ENCODE peak calls at places on chromosomes 6 and 20, in nine cellular contexts. W is GM23338, D is colonic mucosa, L is HFF-Myc, T is GM12865, F is mesothelial cell of epicardium, P is lower lobe of right lung, N is left ventricle myocardium inferior, J is Calu3. R is an unnamed sample.

GRCh38 chr6:123965894-123966293 is 162.2 kb downstream of the NKAIN2 start:
- DNase-seq in W (peak), D (no peak), L (no peak), T (no peak), F (no peak), P (no peak), N (no peak), J (peak), R (peak)

GRCh38 chr6:6730831-6731230 is 142.3 kb downstream of the LY86 start:
- DNase-seq in W (no peak), D (no peak), L (peak), T (no peak), F (no peak), P (no peak), N (no peak), J (no peak), R (peak)

GRCh38 chr6:44256291-44257006 is 879 bp downstream of the SLC35B2 start:
- DNase-seq in W (peak), D (peak), L (no peak), T (no peak), F (peak), P (no peak), N (no peak), J (peak), R (no peak)

GRCh38 chr6:127841811-127842210 is 59.0 kb downstream of the THEMIS start:
- DNase-seq in W (no peak), D (no peak), L (no peak), T (no peak), F (no peak), P (no peak), N (no peak), J (no peak), R (no peak)

GRCh38 chr6:114467931-114468330 is 125.1 kb upstream of the HS3ST5 start:
- DNase-seq in W (no peak), D (no peak), L (no peak), T (no peak), F (no peak), P (no peak), N (no peak), J (no peak), R (no peak)

GRCh38 chr6:112202639-112203341 is 51.6 kb downstream of the LAMA4 start:
- DNase-seq in W (no peak), D (no peak), L (no peak), T (peak), F (no peak), P (no peak), N (no peak), J (no peak), R (peak)

GRCh38 chr6:4401408-4402367 is 266.3 kb upstream of the ECI2 start:
- DNase-seq in W (no peak), D (no peak), L (no peak), T (no peak), F (no peak), P (no peak), N (peak), J (no peak), R (peak)

GRCh38 chr6:110828396-110828795 is 13.1 kb upstream of the CDK19 start:
- DNase-seq in W (no peak), D (no peak), L (no peak), T (no peak), F (no peak), P (no peak), N (no peak), J (no peak), R (no peak)

GRCh38 chr6:131998255-131998982 is 47.2 kb upstream of the CCN2 start:
- DNase-seq in W (no peak), D (no peak), L (no peak), T (no peak), F (no peak), P (no peak), N (no peak), J (no peak), R (no peak)

GRCh38 chr6:13413466-13413862 is 73.9 kb downstream of the GFOD1 start:
- DNase-seq in W (no peak), D (no peak), L (no peak), T (no peak), F (no peak), P (no peak), N (no peak), J (no peak), R (no peak)

GRCh38 chr20:47466193-47466592 is 35.5 kb upstream of the NCOA3 start:
- DNase-seq in W (no peak), D (no peak), L (no peak), T (no peak), F (no peak), P (no peak), N (no peak), J (no peak), R (no peak)

GRCh38 chr6:137542713-137543112 is 48.5 kb upstream of the OLIG3 start:
- DNase-seq in W (no peak), D (no peak), L (no peak), T (peak), F (no peak), P (no peak), N (no peak), J (no peak), R (no peak)

GRCh38 chr20:13800728-13801134 is 15.9 kb downstream of the NDUFAF5 start:
- DNase-seq in W (no peak), D (peak), L (peak), T (no peak), F (peak), P (peak), N (peak), J (no peak), R (peak)

GRCh38 chr6:38753707-38754106 is 38.6 kb downstream of the DNAH8 start:
- DNase-seq in W (no peak), D (no peak), L (no peak), T (no peak), F (no peak), P (no peak), N (no peak), J (no peak), R (no peak)

GRCh38 chr6:142846883-142847287 is 98.1 kb downstream of the HIVEP2 start:
- DNase-seq in W (no peak), D (no peak), L (peak), T (peak), F (no peak), P (no peak), N (no peak), J (no peak), R (peak)

GRCh38 chr20:8454137-8454712 is 322.2 kb downstream of the PLCB1 start:
- DNase-seq in W (peak), D (no peak), L (peak), T (peak), F (no peak), P (no peak), N (no peak), J (no peak), R (peak)

GRCh38 chr6:14026831-14027539 is 90.6 kb upstream of the CD83 start:
- DNase-seq in W (no peak), D (no peak), L (no peak), T (no peak), F (no peak), P (no peak), N (no peak), J (no peak), R (peak)

GRCh38 chr6:80094017-80094416 is 12.5 kb upstream of the BCKDHB start:
- DNase-seq in W (peak), D (no peak), L (no peak), T (peak), F (no peak), P (no peak), N (no peak), J (peak), R (peak)

GRCh38 chr20:2696646-2697045 is 4.1 kb downstream of the EBF4 start:
- DNase-seq in W (no peak), D (no peak), L (no peak), T (no peak), F (no peak), P (no peak), N (no peak), J (no peak), R (no peak)

GRCh38 chr20:20606046-20606445 is 106.4 kb downstream of the RALGAPA2 start:
- DNase-seq in W (no peak), D (no peak), L (no peak), T (no peak), F (no peak), P (no peak), N (no peak), J (no peak), R (peak)

GRCh38 chr20:46202758-46203509 is 84.8 kb downstream of the CD40 start:
- DNase-seq in W (no peak), D (peak), L (no peak), T (no peak), F (no peak), P (no peak), N (peak), J (no peak), R (no peak)

GRCh38 chr6:73696990-73697651 is 1.1 kb downstream of the CD109 start:
- DNase-seq in W (peak), D (no peak), L (no peak), T (no peak), F (no peak), P (no peak), N (no peak), J (no peak), R (peak)

GRCh38 chr20:17849901-17850673 is 118.5 kb downstream of the SNX5 start:
- DNase-seq in W (no peak), D (no peak), L (peak), T (no peak), F (no peak), P (peak), N (peak), J (peak), R (peak)

GRCh38 chr20:46174469-46175126 is 56.5 kb downstream of the CD40 start:
- DNase-seq in W (peak), D (peak), L (no peak), T (peak), F (peak), P (peak), N (peak), J (peak), R (peak)

GRCh38 chr20:3751664-3752385 is 15.7 kb downstream of the ADISSP start:
- DNase-seq in W (peak), D (peak), L (no peak), T (peak), F (no peak), P (peak), N (peak), J (peak), R (no peak)

GRCh38 chr20:58174708-58175287 is 53.7 kb downstream of the ANKRD60 start:
- DNase-seq in W (no peak), D (peak), L (no peak), T (no peak), F (no peak), P (peak), N (peak), J (no peak), R (no peak)

GRCh38 chr6:124924333-124924759 is 37.9 kb upstream of the RNF217 start:
- DNase-seq in W (no peak), D (no peak), L (no peak), T (no peak), F (no peak), P (no peak), N (no peak), J (no peak), R (no peak)

DNA sequence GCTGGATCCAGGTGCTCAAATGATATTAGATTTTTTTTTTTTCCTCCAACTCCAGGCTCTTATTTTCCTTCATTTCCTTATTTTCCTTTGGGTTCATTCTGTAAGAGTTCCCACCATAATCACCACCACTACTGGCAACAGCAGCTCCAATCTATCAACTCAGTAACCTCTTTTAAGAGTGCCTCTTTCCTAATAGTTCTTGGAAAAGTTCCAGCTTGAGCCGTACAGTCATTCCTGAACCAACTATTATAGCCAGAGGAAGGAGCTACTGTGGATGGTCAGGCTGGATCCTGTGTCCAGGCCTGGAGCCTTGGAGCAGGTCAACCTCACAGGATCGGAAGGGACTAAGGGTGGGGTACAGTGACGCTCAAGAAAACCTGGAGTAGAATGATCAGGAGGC is 4.2 kb upstream of the ANGPT4 start:
- DNase-seq in W (no peak), D (no peak), L (no peak), T (no peak), F (no peak), P (no peak), N (no peak), J (no peak), R (no peak)
- TF ChIP-seq CTCF in W (no peak), D (no peak), L (no peak), T (no peak), F (no peak), P (no peak), N (no peak), J (no peak), R (no peak)

DNA sequence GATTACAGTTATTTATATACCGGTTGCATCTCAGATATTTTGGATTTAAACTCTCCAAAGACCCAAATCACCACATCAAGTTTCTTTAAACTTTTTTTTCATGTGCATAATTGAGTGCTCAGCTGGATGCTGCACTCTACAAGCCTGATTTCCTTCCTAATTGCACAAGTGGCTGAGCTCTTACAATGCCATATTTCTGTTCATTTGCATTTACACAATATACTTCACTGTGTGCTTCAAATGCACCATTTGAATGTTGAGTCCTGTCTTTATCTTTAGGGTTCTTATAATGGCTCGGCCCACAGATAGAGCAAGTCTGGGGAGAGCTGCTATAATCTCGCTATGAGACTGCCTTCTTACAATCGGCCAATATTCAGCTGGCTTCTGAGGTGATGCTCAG is 200.5 kb upstream of the MAP3K7 start:
- DNase-seq in W (no peak), D (no peak), L (no peak), T (no peak), F (no peak), P (no peak), N (no peak), J (no peak), R (no peak)
- TF ChIP-seq CTCF in W (no peak), D (no peak), L (no peak), T (no peak), F (no peak), P (no peak), N (no peak), J (no peak), R (no peak)

DNA sequence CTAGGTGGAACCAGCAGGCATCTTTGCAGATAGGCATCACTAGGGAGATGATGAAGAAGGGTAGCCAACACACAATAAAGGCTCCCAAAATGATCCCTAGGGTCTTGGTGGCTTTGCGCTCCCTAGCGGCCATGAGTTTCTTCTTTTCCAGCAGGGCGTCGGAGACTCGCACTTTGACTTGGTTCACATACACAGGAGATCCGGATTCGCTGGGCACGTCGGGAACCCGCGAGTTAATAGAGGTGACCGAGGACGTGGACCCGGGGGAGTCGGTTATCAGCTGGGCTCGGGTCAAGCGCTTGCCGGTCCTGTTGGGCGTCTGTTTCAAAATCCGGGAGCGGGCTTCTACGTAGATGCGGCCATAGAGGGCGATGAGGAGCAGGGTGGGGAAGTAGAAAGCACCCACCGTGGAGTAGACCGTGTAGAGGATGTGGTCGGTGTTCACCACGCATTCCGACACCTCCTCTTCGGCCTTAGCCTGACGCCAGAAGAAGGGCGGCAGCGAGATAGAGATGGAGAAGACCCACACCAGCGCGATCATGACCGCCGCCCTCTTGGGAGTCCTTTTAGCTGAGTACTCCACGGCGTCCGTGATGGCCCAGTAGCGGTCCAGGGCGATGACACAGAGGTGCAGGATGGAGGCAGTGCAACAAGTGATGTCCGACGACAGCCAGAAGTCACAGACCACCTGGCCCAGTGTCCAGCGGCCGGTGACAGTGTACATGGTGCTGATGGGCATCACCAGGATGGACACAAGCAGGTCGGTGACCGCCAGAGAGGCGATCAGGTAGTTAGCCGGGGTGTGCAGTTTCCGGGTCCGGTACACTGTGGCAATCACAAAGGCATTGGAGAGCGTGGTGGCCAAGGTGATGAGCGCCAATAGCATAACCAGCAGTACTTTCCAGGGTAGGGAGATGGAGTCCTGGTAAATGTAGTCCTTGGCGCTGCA is 658 bp downstream of the HTR1B start:
- DNase-seq in W (peak), D (peak), L (no peak), T (peak), F (no peak), P (peak), N (no peak), J (no peak), R (peak)
- TF ChIP-seq CTCF in W (peak), D (no peak), L (peak), T (no peak), F (no peak), P (no peak), N (peak), J (no peak), R (peak)

GRCh38 chr20:6160736-6161135 is 37.9 kb upstream of the FERMT1 start:
- DNase-seq in W (no peak), D (no peak), L (no peak), T (no peak), F (no peak), P (no peak), N (no peak), J (no peak), R (no peak)

GRCh38 chr20:6162239-6162638 is 39.4 kb upstream of the FERMT1 start:
- DNase-seq in W (no peak), D (no peak), L (no peak), T (no peak), F (no peak), P (no peak), N (peak), J (no peak), R (no peak)

GRCh38 chr20:6152777-6153176 is 29.9 kb upstream of the FERMT1 start:
- DNase-seq in W (no peak), D (no peak), L (no peak), T (no peak), F (no peak), P (no peak), N (no peak), J (no peak), R (no peak)

GRCh38 chr20:6157345-6157744 is 34.5 kb upstream of the FERMT1 start:
- DNase-seq in W (peak), D (no peak), L (no peak), T (peak), F (no peak), P (no peak), N (no peak), J (no peak), R (no peak)
- TF ChIP-seq CTCF in W (peak), D (no peak), L (peak), T (peak), F (no peak), P (no peak), N (no peak), J (no peak), R (no peak)

GRCh38 chr6:15389759-15390723 is 144.2 kb downstream of the JARID2 start:
- DNase-seq in W (peak), D (no peak), L (no peak), T (peak), F (peak), P (no peak), N (no peak), J (peak), R (peak)
- TF ChIP-seq CTCF in W (peak), D (peak), L (peak), T (peak), F (peak), P (peak), N (peak), J (peak), R (peak)

GRCh38 chr6:42848700-42849099 is 30.7 kb upstream of the RPL7L1 start:
- DNase-seq in W (no peak), D (no peak), L (no peak), T (no peak), F (no peak), P (no peak), N (no peak), J (no peak), R (no peak)

GRCh38 chr6:42841844-42842584 is 37.4 kb upstream of the RPL7L1 start:
- DNase-seq in W (no peak), D (no peak), L (no peak), T (no peak), F (no peak), P (no peak), N (no peak), J (no peak), R (no peak)

GRCh38 chr6:42846505-42846904 is 32.9 kb upstream of the RPL7L1 start:
- DNase-seq in W (no peak), D (no peak), L (no peak), T (no peak), F (no peak), P (no peak), N (no peak), J (no peak), R (no peak)

DNA sequence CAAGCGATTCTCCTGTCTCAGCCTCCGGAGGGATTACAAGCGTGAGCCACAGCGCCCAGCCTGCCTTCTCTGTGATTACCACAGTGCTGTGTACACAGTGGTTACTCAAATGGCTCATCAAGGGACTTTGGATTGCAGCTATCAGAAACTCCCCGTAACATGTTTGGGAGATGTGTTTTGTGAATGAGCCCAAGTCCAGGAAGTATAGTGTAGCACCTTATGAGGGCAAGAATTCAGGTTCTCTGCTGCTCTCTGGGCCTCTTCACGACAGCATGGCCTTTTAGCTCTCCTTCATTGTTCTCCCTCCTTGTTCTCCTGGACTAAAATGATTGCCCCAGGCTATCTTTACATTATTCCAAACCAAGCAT is 34.1 kb upstream of the RPL7L1 start:
- DNase-seq in W (no peak), D (peak), L (no peak), T (no peak), F (no peak), P (no peak), N (no peak), J (no peak), R (no peak)
- TF ChIP-seq CTCF in W (no peak), D (no peak), L (no peak), T (no peak), F (no peak), P (no peak), N (no peak), J (no peak), R (no peak)

GRCh38 chr20:1299522-1299921 is 29.4 kb downstream of the SDCBP2 start:
- DNase-seq in W (peak), D (peak), L (no peak), T (no peak), F (no peak), P (no peak), N (no peak), J (peak), R (no peak)
- TF ChIP-seq CTCF in W (peak), D (peak), L (peak), T (peak), F (no peak), P (peak), N (no peak), J (no peak), R (peak)

DNA sequence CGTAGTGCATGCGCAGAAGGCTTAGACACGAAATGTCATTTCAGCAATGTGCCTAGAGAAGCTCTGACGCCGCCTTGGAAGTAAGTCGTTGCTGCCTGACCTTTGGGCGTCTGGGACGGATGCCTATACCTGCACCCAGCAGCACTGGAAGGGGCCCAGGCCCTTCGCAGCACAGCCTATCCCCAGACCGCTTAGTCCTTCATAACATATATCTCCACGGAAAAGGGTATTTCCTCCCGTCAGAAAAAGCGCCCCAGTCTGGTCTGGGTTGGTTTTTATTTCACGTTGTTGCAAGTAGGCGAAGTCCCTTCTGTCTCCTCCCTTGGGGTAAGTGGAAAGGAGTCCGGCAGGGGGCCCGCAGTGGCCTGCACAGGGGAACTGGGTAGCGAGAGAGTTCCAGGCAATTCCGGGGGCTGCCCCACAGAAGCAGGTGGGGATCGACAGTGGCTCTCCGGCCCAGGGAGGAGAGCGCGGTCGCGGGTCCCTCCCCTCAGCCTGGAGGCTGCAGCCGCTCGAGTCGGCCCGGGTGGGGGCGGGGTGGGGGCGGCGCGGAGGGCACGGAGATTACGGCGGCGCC is 558 bp upstream of the EYA4 start:
- DNase-seq in W (peak), D (no peak), L (no peak), T (no peak), F (peak), P (no peak), N (peak), J (peak), R (no peak)
- TF ChIP-seq CTCF in W (peak), D (no peak), L (no peak), T (no peak), F (no peak), P (no peak), N (no peak), J (peak), R (no peak)

R was measured in endothelial cell of umbilical vein.